ENCODE peak calls at places on chromosomes 13 and 19, in seven cellular contexts. O is astrocyte of the spinal cord, B is upper lobe of left lung, X is HFF-Myc, V is fibroblast of pulmonary artery, Q is uterus, C is heart right ventricle. D is an unnamed sample.

GRCh38 chr19:29311391-29311790 is 98.4 kb upstream of the UQCRFS1 start:
- DNase-seq in O (no peak), B (no peak), X (no peak), V (no peak), Q (no peak), C (no peak), D (no peak)

GRCh38 chr19:40674291-40674690 is 16.2 kb downstream of the NUMBL start:
- DNase-seq in O (peak), B (peak), X (no peak), V (no peak), Q (no peak), C (no peak), D (no peak)

GRCh38 chr13:41085961-41086360 is 24.7 kb downstream of the WBP4 start:
- DNase-seq in O (no peak), B (no peak), X (no peak), V (no peak), Q (no peak), C (no peak), D (no peak)

GRCh38 chr19:39499082-39499642 is 415 bp downstream of the DLL3 start:
- DNase-seq in O (no peak), B (no peak), X (no peak), V (no peak), Q (no peak), C (no peak), D (no peak)

GRCh38 chr13:33611016-33611805 is 206.7 kb upstream of the RFC3 start:
- DNase-seq in O (peak), B (peak), X (no peak), V (peak), Q (peak), C (peak), D (peak)

GRCh38 chr13:112810608-112811007 is 120.8 kb downstream of the ATP11A start:
- DNase-seq in O (no peak), B (no peak), X (no peak), V (no peak), Q (no peak), C (no peak), D (no peak)

GRCh38 chr13:44920013-44920412 is 69.3 kb downstream of the NUFIP1 start:
- DNase-seq in O (no peak), B (no peak), X (no peak), V (no peak), Q (no peak), C (no peak), D (no peak)

GRCh38 chr13:106373304-106373988 is 162.0 kb downstream of the EFNB2 start:
- DNase-seq in O (peak), B (no peak), X (no peak), V (no peak), Q (no peak), C (no peak), D (no peak)

GRCh38 chr13:100089633-100090032 is 740 bp downstream of the PCCA start:
- DNase-seq in O (peak), B (no peak), X (no peak), V (no peak), Q (no peak), C (no peak), D (peak)

GRCh38 chr13:113955691-113956090 is 18.2 kb downstream of the C13orf46 start:
- DNase-seq in O (no peak), B (no peak), X (no peak), V (no peak), Q (no peak), C (no peak), D (no peak)

GRCh38 chr19:13723206-13723605 is 41.1 kb upstream of the MRI1 start:
- DNase-seq in O (no peak), B (no peak), X (no peak), V (peak), Q (no peak), C (no peak), D (peak)

GRCh38 chr19:13712767-13713201 is 51.5 kb upstream of the MRI1 start:
- DNase-seq in O (no peak), B (no peak), X (no peak), V (no peak), Q (no peak), C (peak), D (no peak)

GRCh38 chr19:13717194-13717643 is 47.1 kb upstream of the MRI1 start:
- DNase-seq in O (no peak), B (no peak), X (no peak), V (no peak), Q (no peak), C (no peak), D (no peak)

GRCh38 chr19:13718733-13719132 is 45.6 kb upstream of the MRI1 start:
- DNase-seq in O (peak), B (no peak), X (no peak), V (peak), Q (no peak), C (no peak), D (peak)
- TF ChIP-seq CTCF in O (peak), B (peak), X (peak), V (no peak), Q (no peak), C (peak), D (no peak)

DNA sequence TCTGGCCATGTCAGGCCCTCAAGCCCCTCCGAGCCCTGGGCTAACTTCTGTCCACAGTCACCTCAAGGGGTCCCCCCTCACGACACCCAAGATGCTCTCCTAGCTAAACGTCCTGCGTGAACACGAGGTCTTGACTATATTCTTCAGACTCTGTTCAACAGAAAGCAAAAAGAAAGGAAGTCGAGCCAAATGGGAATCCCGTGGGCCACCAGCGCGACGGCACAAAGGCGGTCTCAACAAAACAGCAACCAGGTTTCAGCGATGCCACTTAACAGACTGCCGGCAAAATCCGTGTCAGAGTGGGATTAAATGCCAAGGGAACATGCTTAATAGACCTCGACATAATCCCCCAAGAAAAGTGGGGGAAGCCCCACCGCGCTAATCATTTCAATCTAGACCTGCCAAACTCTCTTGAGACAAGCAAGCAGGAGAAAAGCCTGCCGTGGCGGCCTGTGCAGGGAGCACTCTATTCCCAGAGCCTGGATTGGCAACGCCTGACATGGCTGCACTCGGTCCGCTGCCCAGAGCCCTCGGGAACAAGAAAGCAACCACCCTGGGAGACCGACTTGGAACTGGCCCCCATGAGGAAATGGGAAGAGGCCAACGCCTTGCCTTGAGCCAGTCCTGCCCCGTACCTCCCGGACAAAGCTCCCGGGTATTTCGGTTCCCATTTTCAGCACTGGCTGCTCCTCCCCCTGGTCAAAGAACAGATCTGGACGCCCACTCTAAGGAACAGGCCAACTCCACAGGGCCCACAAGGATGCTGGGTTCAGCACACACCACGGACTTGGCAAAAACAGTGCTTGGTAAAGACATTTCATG is 16.0 kb downstream of the ZC3H4 start:
- DNase-seq in O (no peak), B (peak), X (no peak), V (no peak), Q (no peak), C (peak), D (peak)
- H3K4me3 ChIP-seq in O (no peak), B (no peak), X (no peak), V (no peak), Q (no peak), C (no peak), D (no peak)

GRCh38 chr19:1290699-1291651 is 5.3 kb downstream of the EFNA2 start:
- DNase-seq in O (no peak), B (no peak), X (no peak), V (no peak), Q (no peak), C (no peak), D (no peak)

GRCh38 chr19:1288528-1289394 is 3.1 kb downstream of the EFNA2 start:
- DNase-seq in O (no peak), B (no peak), X (no peak), V (no peak), Q (no peak), C (no peak), D (no peak)

GRCh38 chr19:1290245-1290698 is 4.6 kb downstream of the EFNA2 start:
- DNase-seq in O (no peak), B (no peak), X (no peak), V (no peak), Q (no peak), C (no peak), D (no peak)

GRCh38 chr19:1287622-1288527 is 2.2 kb downstream of the EFNA2 start:
- DNase-seq in O (no peak), B (no peak), X (no peak), V (no peak), Q (no peak), C (no peak), D (no peak)

DNA sequence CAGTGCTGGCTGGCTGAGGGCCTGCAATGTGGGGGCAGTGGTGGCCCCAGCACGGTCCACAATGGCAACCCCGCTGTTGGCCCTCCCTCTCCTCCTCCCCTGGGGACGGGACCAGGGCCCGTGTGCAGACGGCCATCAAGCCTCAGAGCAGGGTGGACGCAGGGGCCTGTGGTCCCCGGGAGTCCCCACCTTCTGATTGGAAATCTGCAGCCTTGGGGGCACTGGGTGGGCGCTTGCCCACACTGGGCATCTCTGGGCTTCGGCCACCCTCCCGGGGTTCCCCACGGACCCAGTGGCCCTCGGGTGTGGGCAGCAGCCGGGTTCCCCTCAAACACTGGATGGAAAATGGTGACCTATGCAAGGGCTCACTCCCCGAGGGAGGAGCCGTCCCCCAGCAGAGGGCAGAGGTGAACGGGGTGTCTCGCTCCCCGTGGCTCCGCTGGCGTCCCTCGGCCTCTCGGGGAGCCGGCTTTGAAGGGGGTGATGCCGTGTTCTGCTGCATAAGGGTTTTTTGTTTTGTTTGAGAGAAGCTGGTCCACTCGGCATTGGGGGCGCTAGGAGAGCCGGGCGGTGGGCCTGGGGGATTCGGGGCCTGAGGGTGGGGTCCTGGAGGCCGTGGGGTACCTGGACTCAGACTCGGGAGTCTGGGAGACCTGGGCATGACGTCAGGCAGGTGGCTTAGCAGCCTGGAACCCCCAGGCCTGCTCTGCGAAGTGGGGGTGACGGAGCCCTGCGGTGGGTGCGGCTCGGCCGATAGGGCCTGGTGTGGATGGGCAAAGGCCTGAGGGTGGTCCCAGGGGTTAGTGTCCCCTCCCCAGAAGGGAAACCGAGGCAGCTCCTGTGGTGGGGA is 3.9 kb downstream of the EFNA2 start:
- DNase-seq in O (no peak), B (no peak), X (no peak), V (no peak), Q (no peak), C (no peak), D (no peak)
- TF ChIP-seq CTCF in O (no peak), B (no peak), X (no peak), V (no peak), Q (no peak), C (no peak), D (no peak)

GRCh38 chr19:15776264-15776663 is 11.2 kb upstream of the OR10H5 start:
- DNase-seq in O (no peak), B (no peak), X (no peak), V (no peak), Q (no peak), C (no peak), D (no peak)

GRCh38 chr19:15775249-15775648 is 12.2 kb upstream of the OR10H5 start:
- DNase-seq in O (no peak), B (no peak), X (no peak), V (no peak), Q (no peak), C (no peak), D (no peak)

GRCh38 chr19:15779756-15780476 is 7.5 kb upstream of the OR10H5 start:
- DNase-seq in O (no peak), B (peak), X (no peak), V (peak), Q (peak), C (peak), D (peak)

GRCh38 chr19:15780595-15781418 is 6.7 kb upstream of the OR10H5 start:
- DNase-seq in O (no peak), B (no peak), X (no peak), V (no peak), Q (peak), C (no peak), D (no peak)

DNA sequence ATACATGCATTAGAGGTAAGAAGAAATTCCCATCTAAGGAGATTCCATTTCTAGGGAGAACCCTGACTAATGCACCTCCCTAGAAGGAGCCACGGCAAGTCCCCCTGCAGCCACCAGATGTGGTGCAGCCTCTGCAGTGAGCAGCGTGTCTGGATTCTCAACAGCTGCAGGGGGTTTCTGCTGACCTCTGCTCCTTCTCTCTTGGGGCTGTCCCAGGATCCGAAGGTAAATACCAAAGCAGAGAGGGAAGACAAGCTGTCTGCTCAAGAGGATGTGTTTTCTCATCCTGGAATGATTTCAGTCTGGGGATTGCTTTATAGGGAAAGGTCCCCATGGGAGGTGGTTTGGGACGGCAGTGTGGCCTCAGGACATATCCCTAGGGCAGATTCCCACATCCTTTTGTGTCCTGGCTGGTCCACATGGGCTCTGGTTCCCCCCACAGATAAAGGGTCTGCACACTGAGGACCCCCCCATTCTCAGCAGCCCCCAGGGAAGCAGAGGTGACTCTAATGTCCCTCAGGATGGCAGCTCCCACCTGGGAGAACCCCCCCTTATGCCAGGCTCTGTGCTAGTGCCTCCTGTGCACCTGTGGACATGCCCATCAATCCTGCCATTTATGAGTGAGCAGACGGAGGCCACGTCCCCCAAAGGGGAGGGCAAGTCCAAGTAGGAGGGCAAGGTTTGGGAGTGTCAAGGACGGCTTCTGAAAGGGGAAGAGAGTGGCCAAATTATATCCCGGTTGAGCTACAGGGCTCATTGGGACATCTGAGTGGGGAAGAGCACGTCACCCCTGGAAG is 10.3 kb upstream of the OR10H5 start:
- DNase-seq in O (no peak), B (no peak), X (no peak), V (no peak), Q (no peak), C (no peak), D (no peak)
- H3K4me3 ChIP-seq in O (no peak), B (no peak), X (no peak), V (no peak), Q (no peak), C (no peak), D (no peak)

GRCh38 chr19:50486823-50487515 is 10.3 kb upstream of the GARIN5A start:
- DNase-seq in O (peak), B (no peak), X (peak), V (peak), Q (no peak), C (no peak), D (peak)
- TF ChIP-seq CTCF in O (peak), B (peak), X (peak), V (peak), Q (no peak), C (peak), D (peak)

DNA sequence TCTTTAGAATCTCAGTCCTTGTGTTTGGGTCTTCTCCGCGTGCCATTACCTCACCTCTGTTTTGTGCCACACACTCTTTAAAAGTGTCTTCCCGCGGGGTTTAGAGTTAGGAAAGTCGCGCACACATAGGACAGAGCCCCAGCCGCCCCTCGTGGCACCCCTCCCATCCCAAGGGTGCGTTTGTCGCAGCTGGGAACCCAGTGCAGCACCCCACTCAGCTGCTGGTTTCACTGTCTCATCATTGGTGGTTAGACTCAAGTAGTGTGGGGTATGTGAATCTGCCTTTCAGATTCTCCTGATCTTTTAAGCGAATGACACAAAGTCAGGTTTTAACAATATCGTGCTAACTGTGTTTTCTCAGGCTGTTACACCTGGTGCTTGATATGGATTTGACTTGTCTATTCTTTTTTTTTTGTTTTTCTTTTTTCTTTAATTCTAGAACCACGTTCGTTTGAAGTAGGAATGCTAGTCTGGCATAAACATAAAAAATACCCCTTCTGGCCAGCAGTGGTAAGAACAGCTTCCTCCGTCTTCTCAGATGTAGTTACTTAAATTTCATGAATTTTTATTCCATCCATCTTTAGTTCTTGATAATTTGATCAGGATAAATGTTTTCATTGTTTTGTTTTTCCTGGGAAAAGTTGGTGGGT is 19.5 kb upstream of the NDUFS7 start:
- DNase-seq in O (peak), B (no peak), X (no peak), V (no peak), Q (no peak), C (no peak), D (peak)
- H3K4me3 ChIP-seq in O (no peak), B (no peak), X (no peak), V (no peak), Q (no peak), C (no peak), D (no peak)

GRCh38 chr13:46982856-46983582 is 86.2 kb upstream of the HTR2A start:
- DNase-seq in O (no peak), B (no peak), X (no peak), V (no peak), Q (no peak), C (no peak), D (no peak)
- TF ChIP-seq CTCF in O (no peak), B (no peak), X (no peak), V (no peak), Q (no peak), C (no peak), D (no peak)

DNA sequence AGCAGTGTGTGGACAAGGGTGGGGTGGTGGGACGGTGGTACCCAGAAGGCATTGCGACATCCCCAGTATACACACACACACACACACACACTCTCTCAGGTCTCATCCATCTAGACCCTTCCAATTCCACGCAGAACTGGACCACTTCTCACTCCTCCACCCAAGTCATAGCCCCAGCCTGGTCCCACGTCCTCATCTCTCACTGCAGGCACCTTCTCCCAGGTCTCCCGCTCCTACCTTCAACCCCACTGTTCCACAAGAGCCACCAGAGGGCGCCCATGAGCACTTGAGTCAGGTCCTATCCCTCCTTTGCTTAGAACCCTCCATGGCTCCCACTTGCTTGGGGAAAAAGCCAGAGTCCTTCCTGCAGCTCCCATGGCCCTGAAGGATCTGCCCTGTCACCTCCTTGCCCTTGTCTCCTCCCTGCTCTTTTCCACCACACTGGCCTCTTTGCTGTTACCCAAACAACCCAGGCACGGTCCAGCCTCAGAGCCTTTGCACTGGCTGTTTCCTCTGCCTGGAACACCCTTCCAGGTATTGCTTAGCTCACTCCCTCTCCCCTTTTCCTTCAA is 62.6 kb downstream of the IER2 start:
- DNase-seq in O (peak), B (peak), X (peak), V (peak), Q (peak), C (peak), D (peak)
- H3K4me3 ChIP-seq in O (no peak), B (no peak), X (no peak), V (no peak), Q (no peak), C (no peak), D (no peak)

GRCh38 chr13:82847595-82847994 is 1034.7 kb downstream of the SLITRK1 start:
- DNase-seq in O (no peak), B (no peak), X (no peak), V (peak), Q (no peak), C (no peak), D (peak)
- TF ChIP-seq CTCF in O (no peak), B (no peak), X (no peak), V (no peak), Q (no peak), C (no peak), D (no peak)

D was measured in fibroblast of mammary gland.